ENCODE peak calls at places on chromosomes 1 and 21, in four cellular contexts. H, C, Z and J are unnamed samples.

GRCh38 chr1:229953736-229954326 is 113.2 kb upstream of the GALNT2 start:
- DNase-seq in H (no peak), C (no peak), Z (no peak), J (no peak)

GRCh38 chr1:93028542-93028941 is 50.5 kb upstream of the MTF2 start:
- DNase-seq in H (no peak), C (no peak), Z (no peak), J (no peak)

GRCh38 chr1:163027610-163028009 is 41.6 kb upstream of the RGS4 start:
- DNase-seq in H (no peak), C (no peak), Z (no peak), J (no peak)

GRCh38 chr1:228751360-228752098 is 16.2 kb downstream of the RHOU start:
- DNase-seq in H (no peak), C (no peak), Z (no peak), J (no peak)

GRCh38 chr1:43238104-43238503 is 31.7 kb upstream of the TMEM125 start:
- DNase-seq in H (peak), C (no peak), Z (peak), J (peak)

GRCh38 chr1:76390451-76390850 is 315.9 kb downstream of the ST6GALNAC3 start:
- DNase-seq in H (no peak), C (no peak), Z (no peak), J (no peak)

GRCh38 chr21:46182548-46183336 is 1.5 kb downstream of the SPATC1L start:
- DNase-seq in H (no peak), C (no peak), Z (peak), J (no peak)

GRCh38 chr1:201264072-201264471 is 19.2 kb upstream of the PKP1 start:
- DNase-seq in H (no peak), C (no peak), Z (no peak), J (no peak)

GRCh38 chr1:1631793-1632420 is at the start of gene MMP23B:
- DNase-seq in H (no peak), C (no peak), Z (no peak), J (no peak)

GRCh38 chr1:88061106-88061829 is 622.8 kb upstream of the PKN2 start:
- DNase-seq in H (peak), C (no peak), Z (no peak), J (peak)

GRCh38 chr1:27831568-27832410 is 1.2 kb downstream of the PPP1R8 start:
- DNase-seq in H (peak), C (no peak), Z (no peak), J (no peak)

GRCh38 chr1:3135746-3136455 is 66.9 kb downstream of the PRDM16 start:
- DNase-seq in H (no peak), C (no peak), Z (no peak), J (no peak)

GRCh38 chr1:205444931-205445652 is 10.8 kb downstream of the BLACAT1 start:
- DNase-seq in H (no peak), C (no peak), Z (peak), J (no peak)

GRCh38 chr1:22864886-22865285 is 107.8 kb downstream of the LACTBL1 start:
- DNase-seq in H (no peak), C (no peak), Z (no peak), J (no peak)

GRCh38 chr1:109926662-109927300 is 16.1 kb downstream of the CSF1 start:
- DNase-seq in H (peak), C (no peak), Z (no peak), J (no peak)

GRCh38 chr1:157992031-157992568 is 1.3 kb upstream of the KIRREL1 start:
- DNase-seq in H (peak), C (no peak), Z (peak), J (peak)

GRCh38 chr1:230220478-230220877 is 153.4 kb downstream of the GALNT2 start:
- DNase-seq in H (no peak), C (no peak), Z (no peak), J (no peak)

GRCh38 chr1:24111998-24112380 is at the start of gene MYOM3:
- DNase-seq in H (no peak), C (no peak), Z (no peak), J (no peak)

GRCh38 chr1:37410080-37410479 is 64.3 kb upstream of the ZC3H12A start:
- DNase-seq in H (no peak), C (no peak), Z (peak), J (no peak)

GRCh38 chr21:41766883-41767605 is at the start of gene RIPK4:
- DNase-seq in H (peak), C (peak), Z (no peak), J (no peak)

DNA sequence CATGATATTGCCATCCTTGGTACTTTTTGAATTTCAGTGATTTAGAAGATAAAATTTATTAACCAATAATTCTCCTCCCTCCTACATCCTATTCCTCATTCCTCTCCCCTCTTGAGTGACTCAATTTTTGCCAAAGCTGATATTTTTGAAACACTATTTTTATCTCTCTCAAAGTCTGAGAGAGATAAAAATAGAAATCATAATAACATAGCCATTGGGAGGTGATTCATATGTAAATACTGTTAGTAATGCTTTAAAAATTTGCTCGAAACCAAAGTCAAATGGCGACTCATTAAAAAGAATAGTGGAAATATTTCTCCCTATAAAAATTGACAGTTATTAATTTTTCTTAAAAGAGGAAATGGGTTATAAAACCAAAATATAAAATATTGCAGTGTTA is 97.4 kb downstream of the PATJ start:
- DNase-seq in H (peak), C (no peak), Z (no peak), J (peak)
- TF ChIP-seq FOS in H (peak), C (no peak), Z (no peak), J (peak)

GRCh38 chr1:50666849-50667248 is 243.6 kb upstream of the DMRTA2 start:
- DNase-seq in H (no peak), C (no peak), Z (no peak), J (peak)
- H3K4me2 ChIP-seq in H (no peak), C (no peak), Z (no peak), J (peak)

DNA sequence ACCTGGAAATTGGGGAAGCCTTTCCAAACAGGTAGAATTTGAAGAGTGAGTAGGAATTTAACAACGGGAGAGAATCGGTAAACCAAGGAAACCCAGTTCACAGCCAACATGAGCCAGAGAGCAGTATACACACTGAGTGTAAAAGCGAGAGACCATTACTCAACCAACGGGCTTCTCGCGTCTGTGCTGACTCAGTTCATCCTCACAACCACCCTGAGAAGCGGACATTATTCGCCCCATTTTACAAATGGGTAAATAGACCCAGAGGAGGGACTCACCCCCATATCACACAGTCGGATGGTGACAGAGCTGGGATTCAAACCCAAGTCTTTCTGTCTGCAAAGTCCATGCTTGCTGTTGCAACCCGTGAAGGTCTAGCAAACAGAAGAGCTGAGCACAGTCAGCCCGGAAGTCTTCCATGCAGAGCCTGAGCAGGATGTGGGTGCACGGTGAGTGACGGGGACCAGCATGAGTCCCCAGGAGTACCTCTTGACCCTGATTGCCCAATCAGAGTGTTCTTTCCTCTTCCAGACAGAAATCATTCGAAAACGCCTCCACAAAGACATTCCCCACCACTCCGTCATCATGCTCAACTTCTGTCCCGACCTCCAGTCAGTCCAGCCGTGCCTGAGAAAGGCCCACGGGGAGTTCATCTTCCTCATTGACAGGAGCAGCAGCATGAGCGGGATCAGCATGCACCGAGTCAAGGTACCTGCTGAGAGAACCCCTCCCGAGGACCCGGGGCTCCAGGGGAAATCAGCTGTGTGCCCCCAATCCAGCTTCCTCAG is 32.3 kb downstream of the VWA5B1 start:
- DNase-seq in H (peak), C (no peak), Z (no peak), J (no peak)
- TF ChIP-seq FOS in H (no peak), C (no peak), Z (no peak), J (no peak)

GRCh38 chr1:212465311-212465710 is 32.6 kb downstream of the NENF start:
- DNase-seq in H (no peak), C (no peak), Z (no peak), J (no peak)

GRCh38 chr1:212470059-212470458 is 37.3 kb downstream of the NENF start:
- DNase-seq in H (peak), C (no peak), Z (no peak), J (no peak)

GRCh38 chr1:212466437-212466836 is 33.7 kb downstream of the NENF start:
- DNase-seq in H (no peak), C (no peak), Z (no peak), J (no peak)

GRCh38 chr1:212467843-212468482 is 35.2 kb downstream of the NENF start:
- DNase-seq in H (no peak), C (no peak), Z (no peak), J (no peak)

DNA sequence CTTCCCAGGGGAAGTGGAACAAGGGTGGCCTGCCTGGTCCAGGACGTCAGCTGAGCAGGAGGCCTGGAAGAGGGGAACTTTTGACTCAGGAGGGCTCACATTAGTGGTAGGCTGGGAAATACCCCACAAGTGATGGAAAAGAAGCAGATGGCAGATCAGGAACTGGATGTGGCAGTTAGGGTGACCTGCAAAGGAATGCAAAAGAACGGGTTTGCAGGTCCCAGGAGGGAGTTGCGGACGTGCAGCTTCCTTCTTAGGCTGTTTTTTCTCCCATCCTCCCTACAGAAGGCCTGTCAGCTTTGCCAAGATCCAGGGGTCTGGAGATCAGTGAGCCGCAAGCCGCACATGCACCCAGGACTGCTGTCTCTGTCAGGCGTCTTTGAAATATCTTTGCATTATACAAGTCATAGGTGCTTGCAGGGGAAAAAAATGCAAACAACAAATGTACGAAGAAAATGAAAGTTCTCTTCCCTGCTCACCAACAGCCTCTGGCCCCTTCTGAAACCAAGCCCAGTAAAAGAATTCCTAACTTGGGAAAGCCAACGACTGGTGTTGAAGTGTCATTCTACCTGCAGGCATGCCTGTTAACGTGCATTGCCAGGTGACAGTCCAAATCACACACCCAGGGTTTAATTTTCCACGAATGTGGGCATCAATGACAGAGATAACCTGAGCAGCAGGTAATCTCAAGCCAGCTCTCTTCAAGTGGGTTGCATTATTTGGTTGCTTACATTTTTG is 34.4 kb downstream of the NENF start:
- DNase-seq in H (no peak), C (no peak), Z (no peak), J (no peak)
- H3K4me2 ChIP-seq in H (no peak), C (no peak), Z (no peak), J (no peak)

GRCh38 chr1:160020196-160020595 is 11.6 kb downstream of the PIGM start:
- DNase-seq in H (no peak), C (no peak), Z (no peak), J (no peak)

GRCh38 chr1:160021376-160022074 is 10.3 kb downstream of the PIGM start:
- DNase-seq in H (no peak), C (no peak), Z (no peak), J (no peak)

GRCh38 chr1:160022330-160023310 is 9.2 kb downstream of the PIGM start:
- DNase-seq in H (no peak), C (no peak), Z (no peak), J (no peak)

GRCh38 chr1:160017592-160017991 is 14.2 kb downstream of the PIGM start:
- DNase-seq in H (no peak), C (no peak), Z (no peak), J (no peak)

DNA sequence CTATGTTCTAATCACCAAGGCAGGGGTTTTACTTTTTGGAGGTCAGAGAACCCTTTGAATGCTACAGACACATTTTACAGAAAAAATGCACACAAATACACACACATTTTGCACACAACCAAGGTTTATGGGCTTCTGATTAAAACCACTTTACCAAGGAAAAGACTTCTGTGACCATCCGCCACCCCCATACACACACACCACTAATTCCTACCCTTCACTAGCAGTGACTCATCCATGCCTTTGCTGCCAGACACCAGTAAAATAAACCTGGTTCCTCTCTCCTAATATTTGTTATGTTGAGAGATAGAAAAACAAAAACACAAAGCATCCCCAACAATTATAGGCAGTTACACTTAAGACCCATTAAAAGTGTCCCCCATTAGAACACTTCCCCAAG is 12.9 kb downstream of the PIGM start:
- DNase-seq in H (peak), C (no peak), Z (no peak), J (no peak)
- TF ChIP-seq FOS in H (peak), C (no peak), Z (no peak), J (no peak)

GRCh38 chr1:154595621-154596020 is 12.4 kb downstream of the ADAR start:
- DNase-seq in H (peak), C (no peak), Z (no peak), J (no peak)

GRCh38 chr1:154590756-154591155 is 17.2 kb downstream of the ADAR start:
- DNase-seq in H (peak), C (no peak), Z (no peak), J (no peak)

GRCh38 chr1:154593390-154593789 is 14.6 kb downstream of the ADAR start:
- DNase-seq in H (no peak), C (no peak), Z (no peak), J (no peak)

GRCh38 chr1:154591206-154591605 is 16.8 kb downstream of the ADAR start:
- DNase-seq in H (no peak), C (no peak), Z (no peak), J (no peak)

DNA sequence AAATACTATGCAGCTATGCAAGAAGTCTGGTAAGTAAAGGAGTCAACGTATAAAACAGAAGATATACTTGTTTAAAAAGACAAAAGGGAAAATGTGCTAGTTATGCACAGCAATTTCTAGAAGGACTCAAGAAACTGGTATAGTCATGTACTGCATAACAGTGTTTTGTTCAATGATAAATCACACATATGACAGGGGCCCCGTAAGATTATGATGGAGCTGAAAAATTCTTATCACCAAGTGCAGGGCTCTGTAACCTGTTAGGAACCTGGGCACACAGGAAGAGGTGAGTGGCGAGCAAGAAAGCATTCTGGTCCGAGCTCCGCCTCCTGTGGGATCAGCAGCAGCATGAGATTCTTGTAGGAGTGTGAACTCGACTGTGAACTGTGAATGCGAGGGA is 13.2 kb downstream of the ADAR start:
- DNase-seq in H (no peak), C (no peak), Z (no peak), J (no peak)
- H3K4me2 ChIP-seq in H (no peak), C (no peak), Z (no peak), J (no peak)

GRCh38 chr1:11978290-11978689 is 2.0 kb upstream of the MFN2 start:
- DNase-seq in H (no peak), C (no peak), Z (no peak), J (no peak)

GRCh38 chr1:11980676-11980972 is 380 bp downstream of the MFN2 start:
- DNase-seq in H (no peak), C (no peak), Z (no peak), J (no peak)

GRCh38 chr1:11977625-11978024 is 2.6 kb upstream of the MFN2 start:
- DNase-seq in H (peak), C (no peak), Z (no peak), J (no peak)

GRCh38 chr1:11979818-11980675 is at the start of gene MFN2:
- DNase-seq in H (peak), C (peak), Z (peak), J (peak)

GRCh38 chr1:11979453-11979817 is 809 bp upstream of the MFN2 start:
- DNase-seq in H (no peak), C (no peak), Z (no peak), J (no peak)
- TF ChIP-seq FOS in H (no peak), C (no peak), Z (no peak), J (no peak)